ENCODE peak calls at places on chromosomes 3 and 15, in four cellular contexts. One of them, this sample, is unnamed.

GRCh38 chr3:179898024-179898423 is 138.7 kb downstream of the PEX5L start:
- DNase-seq in NB4: peak; percentile 59
- DNase-seq in IMR-90: peak; percentile 55
- DNase-seq in Peyer's patch: no peak
- DNase-seq in this sample: no peak

GRCh38 chr3:24583004-24583403 is 88.4 kb upstream of the THRB start:
- DNase-seq in IMR-90: no peak
- DNase-seq in NB4: no peak
- DNase-seq in Peyer's patch: no peak
- DNase-seq in this sample: no peak

GRCh38 chr15:65212097-65212496 is 824 bp upstream of the CILP start:
- DNase-seq in NB4: peak; percentile 68
- DNase-seq in Peyer's patch: peak; percentile 22
- DNase-seq in IMR-90: no peak
- DNase-seq in this sample: no peak

GRCh38 chr3:185420762-185421161 is 57.8 kb downstream of the MAP3K13 start:
- DNase-seq in NB4: peak; percentile 4
- DNase-seq in Peyer's patch: no peak
- DNase-seq in IMR-90: no peak
- DNase-seq in this sample: no peak

GRCh38 chr3:16311960-16312451 is 47.0 kb downstream of the OXNAD1 start:
- DNase-seq in IMR-90: no peak
- DNase-seq in NB4: peak; percentile 72
- DNase-seq in Peyer's patch: peak; percentile 59
- DNase-seq in this sample: no peak

GRCh38 chr3:115581347-115582135 is 41.8 kb upstream of the GAP43 start:
- DNase-seq in IMR-90: peak; percentile 15
- DNase-seq in Peyer's patch: no peak
- DNase-seq in NB4: no peak
- DNase-seq in this sample: no peak

GRCh38 chr3:54713455-54713854 is 214.4 kb downstream of the LRTM1 start:
- DNase-seq in IMR-90: no peak
- DNase-seq in NB4: peak; percentile 2
- DNase-seq in Peyer's patch: no peak
- DNase-seq in this sample: no peak

GRCh38 chr3:38641461-38642110 is 7.9 kb downstream of the SCN5A start:
- DNase-seq in IMR-90: no peak
- DNase-seq in Peyer's patch: no peak
- DNase-seq in NB4: no peak
- DNase-seq in this sample: no peak

GRCh38 chr15:40493089-40493840 is 22.5 kb downstream of the CHST14 start:
- DNase-seq in Peyer's patch: no peak
- DNase-seq in IMR-90: no peak
- DNase-seq in NB4: peak; percentile 77
- DNase-seq in this sample: no peak

GRCh38 chr3:114299421-114299820 is 5.6 kb downstream of the TIGIT start:
- DNase-seq in Peyer's patch: no peak
- DNase-seq in NB4: peak; percentile 35
- DNase-seq in IMR-90: no peak
- DNase-seq in this sample: no peak

GRCh38 chr15:59611277-59612260 is at the start of gene GCNT3:
- DNase-seq in IMR-90: peak; percentile 12
- DNase-seq in Peyer's patch: no peak
- DNase-seq in NB4: peak; percentile 9
- DNase-seq in this sample: no peak

GRCh38 chr3:12591456-12591855 is 34.6 kb downstream of the MKRN2 start:
- DNase-seq in Peyer's patch: no peak
- DNase-seq in IMR-90: no peak
- DNase-seq in NB4: no peak
- DNase-seq in this sample: no peak

GRCh38 chr3:63863150-63864007 is at the start of the genes ATXN7 and THOC7:
- DNase-seq in NB4: peak; percentile 72
- DNase-seq in IMR-90: peak; percentile 38
- DNase-seq in Peyer's patch: peak; percentile 57
- DNase-seq in this sample: no peak

GRCh38 chr3:180325533-180325932 is 276.4 kb upstream of the TTC14 start:
- DNase-seq in Peyer's patch: no peak
- DNase-seq in NB4: no peak
- DNase-seq in IMR-90: no peak
- DNase-seq in this sample: no peak

GRCh38 chr15:92883643-92884458 is 16.3 kb upstream of the CHD2 start:
- DNase-seq in IMR-90: peak; percentile 62
- DNase-seq in NB4: peak; percentile 36
- DNase-seq in Peyer's patch: no peak
- DNase-seq in this sample: no peak

GRCh38 chr15:31387483-31388118 is 61.0 kb downstream of the KLF13 start:
- DNase-seq in NB4: no peak
- DNase-seq in Peyer's patch: no peak
- DNase-seq in IMR-90: peak; percentile 18
- DNase-seq in this sample: no peak

GRCh38 chr15:63030101-63030528 is 12.4 kb upstream of the TPM1 start:
- DNase-seq in Peyer's patch: no peak
- DNase-seq in IMR-90: peak; percentile 63
- DNase-seq in NB4: no peak
- DNase-seq in this sample: no peak

GRCh38 chr3:46127503-46127902 is 80.6 kb downstream of the CCR1 start:
- DNase-seq in IMR-90: peak; percentile 87
- DNase-seq in NB4: peak; percentile 63
- DNase-seq in Peyer's patch: no peak
- DNase-seq in this sample: no peak

GRCh38 chr3:172511783-172512357 is 11.4 kb downstream of the TNFSF10 start:
- DNase-seq in NB4: no peak
- DNase-seq in IMR-90: no peak
- DNase-seq in Peyer's patch: no peak
- DNase-seq in this sample: no peak

GRCh38 chr3:13674538-13675185 is 125.7 kb downstream of the FBLN2 start:
- DNase-seq in NB4: no peak
- DNase-seq in IMR-90: no peak
- DNase-seq in Peyer's patch: no peak
- DNase-seq in this sample: no peak

GRCh38 chr15:50562735-50563640 is 16.5 kb upstream of the USP50 start:
- DNase-seq in NB4: peak; percentile 8
- DNase-seq in IMR-90: peak; percentile 4
- DNase-seq in Peyer's patch: no peak
- DNase-seq in this sample: no peak

GRCh38 chr15:31474059-31474868 is 147.6 kb downstream of the KLF13 start:
- DNase-seq in NB4: no peak
- DNase-seq in Peyer's patch: peak; percentile 15
- DNase-seq in IMR-90: no peak
- DNase-seq in this sample: no peak

GRCh38 chr15:58495836-58496501 is 64.2 kb downstream of the LIPC start:
- DNase-seq in IMR-90: peak; percentile 19
- DNase-seq in Peyer's patch: no peak
- DNase-seq in NB4: peak; percentile 41
- DNase-seq in this sample: no peak

GRCh38 chr15:44084728-44085127 is 110.3 kb downstream of the FRMD5 start:
- DNase-seq in NB4: no peak
- DNase-seq in Peyer's patch: no peak
- DNase-seq in IMR-90: no peak
- DNase-seq in this sample: no peak

GRCh38 chr3:112126501-112126900 is 6.5 kb downstream of the GCSAM start:
- DNase-seq in IMR-90: peak; percentile 21
- DNase-seq in Peyer's patch: no peak
- DNase-seq in NB4: no peak
- DNase-seq in this sample: no peak

GRCh38 chr3:148372476-148372875 is 325.2 kb upstream of the AGTR1 start:
- DNase-seq in Peyer's patch: no peak
- DNase-seq in IMR-90: no peak
- DNase-seq in NB4: no peak
- DNase-seq in this sample: no peak

DNA sequence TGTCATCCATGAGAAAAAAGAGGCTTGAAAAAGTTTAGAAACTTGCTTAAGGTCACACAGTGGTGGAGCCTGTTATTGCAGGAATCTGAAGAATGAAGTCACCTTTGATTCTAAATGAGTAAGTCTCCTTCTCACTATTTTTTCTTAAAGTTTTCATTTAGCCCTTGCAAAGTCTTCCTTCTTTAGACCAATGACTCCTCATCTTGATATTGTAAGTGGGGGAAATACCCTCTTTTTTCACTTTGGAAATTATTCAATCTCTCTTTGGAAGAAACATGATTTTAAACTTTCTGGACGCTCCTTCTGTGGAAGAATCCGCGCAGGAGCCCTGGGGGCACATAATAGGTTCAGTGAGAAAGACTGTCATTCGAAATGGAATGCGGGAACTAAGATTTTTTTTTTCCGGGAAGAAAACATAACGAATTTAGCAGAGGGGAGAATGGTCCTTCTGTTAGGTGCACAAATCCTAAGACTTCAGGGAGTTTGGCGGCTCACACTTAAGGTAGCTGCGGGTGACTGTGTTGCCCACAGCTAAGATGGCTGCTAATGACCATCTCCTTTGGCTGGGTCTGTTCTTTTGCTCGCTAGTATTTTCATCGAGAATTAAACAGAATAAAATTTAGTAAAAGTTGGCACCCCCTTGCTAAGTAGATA is 614 bp upstream of the SLMAP start:
- DNase-seq in IMR-90: peak; percentile 38
- DNase-seq in NB4: peak; percentile 78
- DNase-seq in Peyer's patch: peak; percentile 61
- DNase-seq in this sample: no peak
- TF ChIP-seq CTCF in IMR-90: no peak
- TF ChIP-seq CTCF in NB4: no peak
- TF ChIP-seq CTCF in Peyer's patch: peak; percentile 41
- TF ChIP-seq CTCF in this sample: peak; percentile 35

GRCh38 chr3:9843715-9844438 is at the start of gene RPUSD3:
- DNase-seq in Peyer's patch: peak; percentile 97
- DNase-seq in NB4: peak; percentile 94
- DNase-seq in IMR-90: peak; percentile 93
- DNase-seq in this sample: peak; percentile 82
- TF ChIP-seq POLR2A in Peyer's patch: peak; percentile 36
- TF ChIP-seq POLR2A in NB4: peak; percentile 82
- TF ChIP-seq POLR2A in IMR-90: no peak
- TF ChIP-seq POLR2A in this sample: peak; percentile 69

GRCh38 chr3:53516339-53516738 is 21.9 kb downstream of the CACNA1D start:
- DNase-seq in Peyer's patch: no peak
- DNase-seq in IMR-90: no peak
- DNase-seq in NB4: no peak
- DNase-seq in this sample: no peak

GRCh38 chr3:53509494-53509893 is 15.1 kb downstream of the CACNA1D start:
- DNase-seq in IMR-90: no peak
- DNase-seq in NB4: no peak
- DNase-seq in Peyer's patch: no peak
- DNase-seq in this sample: no peak

GRCh38 chr3:53518495-53518981 is 24.1 kb downstream of the CACNA1D start:
- DNase-seq in NB4: peak; percentile 49
- DNase-seq in Peyer's patch: no peak
- DNase-seq in IMR-90: no peak
- DNase-seq in this sample: no peak

GRCh38 chr3:53519047-53519717 is 24.8 kb downstream of the CACNA1D start:
- DNase-seq in NB4: peak; percentile 73
- DNase-seq in IMR-90: no peak
- DNase-seq in Peyer's patch: no peak
- DNase-seq in this sample: no peak

DNA sequence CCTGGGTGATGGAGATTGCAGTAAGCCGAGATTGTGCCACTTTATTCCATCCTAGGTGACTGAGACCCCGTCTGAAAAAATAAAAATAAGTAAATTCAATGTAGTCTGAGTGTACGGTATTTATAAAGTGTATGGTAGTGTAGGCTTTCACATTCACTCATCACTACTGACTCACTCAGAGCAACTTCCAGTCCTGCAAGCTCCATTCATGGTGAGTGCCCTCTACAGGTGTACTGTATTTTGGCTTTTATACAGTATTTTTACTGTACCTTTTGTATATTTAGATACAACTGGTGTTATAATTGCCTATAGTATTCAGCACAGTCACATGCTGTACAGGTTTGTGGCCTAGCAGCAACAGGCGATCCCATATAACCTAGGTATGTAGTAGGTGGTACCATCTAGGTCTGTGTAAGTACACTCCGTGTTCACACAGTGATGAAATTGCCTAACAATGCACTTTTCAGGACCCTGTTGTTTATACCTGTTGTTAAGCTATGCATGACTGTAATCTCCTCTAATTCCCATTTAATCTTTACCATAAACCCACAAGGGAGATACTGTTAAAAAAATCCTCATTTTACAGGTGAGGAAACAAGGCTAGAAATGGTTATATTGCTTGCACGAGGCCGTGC is 19.3 kb downstream of the CACNA1D start:
- DNase-seq in Peyer's patch: no peak
- DNase-seq in IMR-90: no peak
- DNase-seq in NB4: peak; percentile 7
- DNase-seq in this sample: no peak
- TF ChIP-seq CTCF in Peyer's patch: no peak
- TF ChIP-seq CTCF in IMR-90: no peak
- TF ChIP-seq CTCF in NB4: no peak
- TF ChIP-seq CTCF in this sample: peak; percentile 7

DNA sequence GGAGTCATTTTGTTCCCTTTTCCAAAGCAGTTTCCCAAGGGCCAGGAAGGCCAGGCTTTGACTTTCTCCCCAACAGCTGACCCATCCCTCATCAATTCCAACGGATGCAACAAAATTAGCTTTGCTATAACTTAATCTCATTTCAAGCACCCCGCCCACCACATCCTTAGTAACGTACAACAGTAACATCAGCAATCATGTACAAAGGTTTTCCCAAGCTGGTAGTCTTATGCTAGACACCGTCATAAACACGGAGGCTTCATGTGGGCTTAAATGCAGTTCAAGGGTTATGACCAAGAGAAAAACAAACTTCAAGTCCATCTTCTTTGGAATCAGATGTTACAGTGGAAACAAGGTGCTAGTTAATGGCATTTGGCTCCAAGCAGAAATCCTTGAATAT is 66.6 kb downstream of the EOMES start:
- DNase-seq in IMR-90: no peak
- DNase-seq in NB4: no peak
- DNase-seq in Peyer's patch: no peak
- DNase-seq in this sample: no peak
- TF ChIP-seq POLR2A in IMR-90: no peak
- TF ChIP-seq POLR2A in NB4: no peak
- TF ChIP-seq POLR2A in Peyer's patch: no peak
- TF ChIP-seq POLR2A in this sample: no peak

GRCh38 chr15:57079446-57079845 is 161.0 kb downstream of the TCF12 start:
- DNase-seq in IMR-90: no peak
- DNase-seq in NB4: peak; percentile 6
- DNase-seq in Peyer's patch: no peak
- DNase-seq in this sample: no peak
- TF ChIP-seq CTCF in IMR-90: no peak
- TF ChIP-seq CTCF in NB4: no peak
- TF ChIP-seq CTCF in Peyer's patch: no peak
- TF ChIP-seq CTCF in this sample: no peak

GRCh38 chr3:40307176-40307575 is 2.3 kb upstream of the EIF1B start:
- DNase-seq in NB4: no peak
- DNase-seq in Peyer's patch: no peak
- DNase-seq in IMR-90: peak; percentile 39
- DNase-seq in this sample: no peak

GRCh38 chr3:40308725-40309438 is 625 bp upstream of the EIF1B start:
- DNase-seq in NB4: no peak
- DNase-seq in Peyer's patch: no peak
- DNase-seq in IMR-90: no peak
- DNase-seq in this sample: no peak

GRCh38 chr3:40310690-40311089 is 1.2 kb downstream of the EIF1B start:
- DNase-seq in NB4: peak; percentile 20
- DNase-seq in Peyer's patch: no peak
- DNase-seq in IMR-90: peak; percentile 44
- DNase-seq in this sample: no peak

GRCh38 chr3:40309925-40310635 is 573 bp downstream of the EIF1B start:
- DNase-seq in IMR-90: peak; percentile 41
- DNase-seq in NB4: no peak
- DNase-seq in Peyer's patch: peak; percentile 31
- DNase-seq in this sample: no peak

GRCh38 chr3:40309439-40309924 is at the start of gene EIF1B:
- DNase-seq in IMR-90: peak; percentile 96
- DNase-seq in Peyer's patch: peak; percentile 98
- DNase-seq in NB4: peak; percentile 97
- DNase-seq in this sample: peak; percentile 89
- TF ChIP-seq POLR2A in IMR-90: peak; percentile 89
- TF ChIP-seq POLR2A in Peyer's patch: peak; percentile 85
- TF ChIP-seq POLR2A in NB4: peak; percentile 83
- TF ChIP-seq POLR2A in this sample: peak; percentile 48